ENCODE peak calls at places on chromosome 19, in five cellular contexts. A, H, K, C and G are unnamed samples. For H3K27me3, the result is how much of the 10 kb centered on the place peaks cover.

GRCh38 chr19:35248310-35249145 is at the start of gene LSR:
- DNase-seq in A (no peak), H (peak), K (peak), C (no peak), G (peak)

GRCh38 chr19:16470911-16471811 is 609 bp downstream of the EPS15L1 start:
- DNase-seq in A (no peak), H (peak), K (peak), C (peak), G (peak)

GRCh38 chr19:32751066-32751465 is 31.5 kb downstream of the TDRD12 start:
- DNase-seq in A (no peak), H (no peak), K (no peak), C (no peak), G (no peak)

GRCh38 chr19:55600336-55601028 is 394 bp downstream of the ZNF524 start:
- DNase-seq in A (no peak), H (peak), K (peak), C (peak), G (no peak)

GRCh38 chr19:33956941-33957340 is 160.3 kb downstream of the KCTD15 start:
- DNase-seq in A (no peak), H (no peak), K (no peak), C (no peak), G (no peak)

GRCh38 chr19:45075215-45076028 is 856 bp downstream of the ZNF296 start:
- DNase-seq in A (no peak), H (no peak), K (peak), C (peak), G (no peak)

GRCh38 chr19:38358071-38358470 is 16.3 kb upstream of the PSMD8 start:
- DNase-seq in A (no peak), H (no peak), K (no peak), C (no peak), G (no peak)

GRCh38 chr19:51697169-51697776 is 4.1 kb downstream of the SPACA6 start:
- DNase-seq in A (no peak), H (no peak), K (peak), C (no peak), G (no peak)

GRCh38 chr19:33444238-33444992 is 70.9 kb downstream of the CEBPG start:
- DNase-seq in A (no peak), H (no peak), K (peak), C (no peak), G (no peak)

GRCh38 chr19:15379083-15379995 is at the start of gene AKAP8:
- DNase-seq in A (peak), H (peak), K (peak), C (peak), G (peak)

GRCh38 chr19:41206926-41207750 is 11.9 kb upstream of the AXL start:
- DNase-seq in A (no peak), H (no peak), K (peak), C (peak), G (no peak)

GRCh38 chr19:41540041-41540695 is 35.8 kb upstream of the CEACAM21 start:
- DNase-seq in A (no peak), H (no peak), K (no peak), C (no peak), G (no peak)

GRCh38 chr19:44796701-44797115 is 12.2 kb upstream of the BCAM start:
- DNase-seq in A (no peak), H (no peak), K (peak), C (no peak), G (no peak)

GRCh38 chr19:51183629-51184028 is 41.3 kb upstream of the CD33 start:
- DNase-seq in A (no peak), H (no peak), K (no peak), C (no peak), G (no peak)

GRCh38 chr19:53467503-53468262 is at the start of gene ZNF813:
- DNase-seq in A (peak), H (peak), K (peak), C (peak), G (peak)

GRCh38 chr19:42140125-42140754 is 8.0 kb upstream of the POU2F2 start:
- DNase-seq in A (peak), H (no peak), K (peak), C (peak), G (no peak)

GRCh38 chr19:47035127-47035494 is 13.3 kb downstream of the TMEM160 start:
- DNase-seq in A (no peak), H (no peak), K (peak), C (peak), G (no peak)

GRCh38 chr19:12194827-12195500 is 32.1 kb downstream of the ZNF136 start:
- DNase-seq in A (peak), H (peak), K (no peak), C (peak), G (peak)

GRCh38 chr19:19261350-19262189 is 11.5 kb downstream of the TM6SF2 start:
- DNase-seq in A (no peak), H (no peak), K (peak), C (peak), G (no peak)

GRCh38 chr19:1923319-1923718 is 17.7 kb upstream of the CSNK1G2 start:
- DNase-seq in A (no peak), H (no peak), K (peak), C (no peak), G (no peak)

GRCh38 chr19:4597278-4597974 is 37.9 kb upstream of the SEMA6B start:
- DNase-seq in A (no peak), H (no peak), K (peak), C (no peak), G (no peak)

GRCh38 chr19:53101518-53101917 is 1.7 kb downstream of the ZNF160 start:
- DNase-seq in A (peak), H (no peak), K (peak), C (peak), G (no peak)

GRCh38 chr19:18279516-18280246 is 1.7 kb downstream of the JUND start:
- DNase-seq in A (peak), H (peak), K (peak), C (peak), G (peak)

GRCh38 chr19:927707-928401 is 2.0 kb downstream of the ARID3A start:
- DNase-seq in A (no peak), H (no peak), K (peak), C (no peak), G (no peak)

GRCh38 chr19:42233106-42233505 is 9.3 kb downstream of the GSK3A start:
- DNase-seq in A (no peak), H (no peak), K (peak), C (no peak), G (no peak)

GRCh38 chr19:35346193-35347052 is 1.3 kb upstream of the FFAR1 start:
- DNase-seq in A (no peak), H (peak), K (no peak), C (no peak), G (peak)

GRCh38 chr19:56350416-56351045 is 35.9 kb upstream of the ZSCAN5A start:
- DNase-seq in A (peak), H (peak), K (peak), C (peak), G (peak)

GRCh38 chr19:36051637-36052036 is 2.4 kb downstream of the THAP8 start:
- DNase-seq in A (no peak), H (no peak), K (no peak), C (no peak), G (no peak)

GRCh38 chr19:40610396-40611064 is 9.4 kb downstream of the LTBP4 start:
- DNase-seq in A (no peak), H (peak), K (peak), C (peak), G (peak)

GRCh38 chr19:17348700-17349099 is 11.3 kb downstream of the GTPBP3 start:
- DNase-seq in A (peak), H (no peak), K (peak), C (peak), G (no peak)

GRCh38 chr19:13460045-13460444 is 46.2 kb downstream of the CACNA1A start:
- DNase-seq in A (no peak), H (no peak), K (no peak), C (no peak), G (no peak)

GRCh38 chr19:18520848-18521691 is 800 bp downstream of the ELL start:
- DNase-seq in A (no peak), H (peak), K (peak), C (peak), G (no peak)

GRCh38 chr19:17796013-17796837 is 1.3 kb downstream of the B3GNT3 start:
- DNase-seq in A (no peak), H (no peak), K (peak), C (no peak), G (no peak)

GRCh38 chr19:46775642-46776258 is 12.6 kb downstream of the SLC1A5 start:
- DNase-seq in A (no peak), H (no peak), K (peak), C (no peak), G (no peak)

GRCh38 chr19:14821958-14822357 is 13.0 kb downstream of the OR7A5 start:
- DNase-seq in A (no peak), H (no peak), K (no peak), C (no peak), G (no peak)

GRCh38 chr19:16259385-16260159 is 61.9 kb downstream of the AP1M1 start:
- DNase-seq in A (no peak), H (no peak), K (peak), C (no peak), G (no peak)

GRCh38 chr19:41175825-41176734 is 16.9 kb upstream of the CYP2S1 start:
- DNase-seq in A (peak), H (peak), K (peak), C (peak), G (peak)

GRCh38 chr19:36046443-36047050 is 7.5 kb downstream of the THAP8 start:
- DNase-seq in A (no peak), H (no peak), K (no peak), C (peak), G (no peak)

GRCh38 chr19:41321600-41322270 is 11.8 kb downstream of the CCDC97 start:
- DNase-seq in A (peak), H (no peak), K (peak), C (peak), G (no peak)

DNA sequence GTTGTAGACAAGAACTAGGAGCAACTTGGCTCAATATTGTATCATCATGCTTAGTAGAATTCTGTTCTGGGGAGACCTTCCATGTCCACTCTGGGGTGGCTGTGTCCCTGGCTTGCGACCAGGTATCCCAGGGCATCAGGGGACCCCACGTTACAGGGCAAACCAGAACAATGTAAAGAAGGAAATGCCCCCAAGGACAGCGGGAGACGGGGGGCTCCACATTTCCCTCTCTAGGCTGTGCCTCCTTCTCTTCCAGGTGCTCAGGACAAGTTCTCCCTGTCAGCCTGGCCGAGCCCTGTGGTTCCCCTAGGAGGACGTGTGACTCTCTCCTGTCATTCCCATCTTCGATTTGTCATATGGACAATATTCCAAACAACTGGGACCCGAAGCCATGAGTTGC is 30.8 kb downstream of the LAIR2 start:
- DNase-seq in A (no peak), H (no peak), K (no peak), C (no peak), G (no peak)
- H3K27me3 ChIP-seq in A (under half), H (under half), K (under half), C (under half), G (under half)

GRCh38 chr19:58033741-58034475 is at the start of gene ZSCAN1:
- DNase-seq in A (peak), H (no peak), K (peak), C (peak), G (no peak)
- H3K27ac ChIP-seq in A (no peak), H (no peak), K (no peak), C (no peak), G (no peak)

GRCh38 chr19:30690525-30690924 is 318.3 kb downstream of the ZNF536 start:
- DNase-seq in A (no peak), H (no peak), K (no peak), C (no peak), G (no peak)

GRCh38 chr19:30686911-30687566 is 314.9 kb downstream of the ZNF536 start:
- DNase-seq in A (no peak), H (no peak), K (no peak), C (no peak), G (no peak)

GRCh38 chr19:30688696-30689095 is 316.5 kb downstream of the ZNF536 start:
- DNase-seq in A (no peak), H (no peak), K (no peak), C (no peak), G (no peak)

GRCh38 chr19:30690935-30691505 is 318.8 kb downstream of the ZNF536 start:
- DNase-seq in A (no peak), H (no peak), K (no peak), C (no peak), G (no peak)

GRCh38 chr19:30689474-30689873 is 317.3 kb downstream of the ZNF536 start:
- DNase-seq in A (no peak), H (no peak), K (no peak), C (no peak), G (no peak)
- H3K27me3 ChIP-seq in A (under half), H (under half), K (under half), C (half or more), G (half or more)

GRCh38 chr19:3251229-3251628 is 26.8 kb downstream of the CELF5 start:
- DNase-seq in A (no peak), H (no peak), K (no peak), C (no peak), G (no peak)
- H3K27ac ChIP-seq in A (no peak), H (no peak), K (no peak), C (no peak), G (no peak)

GRCh38 chr19:9720541-9720940 is 45.6 kb upstream of the ZNF562 start:
- DNase-seq in A (no peak), H (no peak), K (no peak), C (no peak), G (no peak)

GRCh38 chr19:9729162-9729561 is 39.4 kb downstream of the ZNF846 start:
- DNase-seq in A (no peak), H (no peak), K (no peak), C (no peak), G (no peak)

GRCh38 chr19:9721861-9722260 is 46.7 kb downstream of the ZNF846 start:
- DNase-seq in A (no peak), H (no peak), K (no peak), C (no peak), G (no peak)

GRCh38 chr19:9727644-9728043 is 40.9 kb downstream of the ZNF846 start:
- DNase-seq in A (no peak), H (no peak), K (no peak), C (no peak), G (no peak)

DNA sequence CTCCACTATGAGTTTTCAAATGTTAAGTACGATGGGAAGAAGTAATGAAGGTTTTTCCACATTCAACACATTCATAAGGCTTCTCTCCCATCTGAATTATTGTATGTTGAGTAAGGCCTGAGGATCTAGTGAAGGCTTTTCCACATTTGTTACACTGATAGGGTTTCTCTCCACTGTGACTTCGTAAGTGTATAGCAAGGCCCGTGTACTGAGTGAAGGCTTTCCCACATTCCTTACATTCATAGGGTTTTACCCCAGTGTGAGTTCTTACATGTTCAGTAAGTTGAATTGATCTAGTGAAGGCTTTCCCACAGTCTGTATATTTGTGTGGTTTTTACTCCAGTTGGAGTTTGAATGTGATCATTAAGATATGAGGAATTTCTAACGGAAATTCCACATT is 44.4 kb downstream of the ZNF846 start:
- DNase-seq in A (no peak), H (no peak), K (no peak), C (no peak), G (no peak)
- H3K27me3 ChIP-seq in A (under half), H (under half), K (under half), C (under half), G (under half)

DNA sequence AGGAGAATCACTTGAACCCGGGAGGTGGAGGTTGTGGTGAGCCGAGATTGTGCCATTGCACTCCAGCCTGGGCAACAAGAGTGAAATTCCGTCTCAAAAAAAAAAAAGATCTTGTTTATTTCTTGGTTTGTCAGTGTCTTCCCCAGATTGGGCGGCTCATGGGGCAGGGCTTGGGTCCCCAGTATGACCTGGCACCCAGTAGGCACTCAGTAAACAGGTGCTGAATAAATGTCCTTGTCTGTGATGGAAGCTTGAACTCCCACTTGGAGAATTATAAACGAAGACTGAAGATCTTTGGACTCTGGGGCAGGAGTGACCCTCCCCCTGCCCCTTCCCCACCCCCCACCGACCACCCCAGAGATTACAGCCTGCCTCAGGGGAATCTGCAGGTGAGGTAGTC is 9.9 kb upstream of the FUT5 start:
- DNase-seq in A (no peak), H (no peak), K (peak), C (no peak), G (no peak)
- H3K27ac ChIP-seq in A (no peak), H (no peak), K (no peak), C (no peak), G (no peak)

GRCh38 chr19:8251025-8251472 is 41.9 kb downstream of the CERS4 start:
- DNase-seq in A (no peak), H (no peak), K (peak), C (peak), G (no peak)
- H3K27me3 ChIP-seq in A (under half), H (under half), K (under half), C (under half), G (under half)

DNA sequence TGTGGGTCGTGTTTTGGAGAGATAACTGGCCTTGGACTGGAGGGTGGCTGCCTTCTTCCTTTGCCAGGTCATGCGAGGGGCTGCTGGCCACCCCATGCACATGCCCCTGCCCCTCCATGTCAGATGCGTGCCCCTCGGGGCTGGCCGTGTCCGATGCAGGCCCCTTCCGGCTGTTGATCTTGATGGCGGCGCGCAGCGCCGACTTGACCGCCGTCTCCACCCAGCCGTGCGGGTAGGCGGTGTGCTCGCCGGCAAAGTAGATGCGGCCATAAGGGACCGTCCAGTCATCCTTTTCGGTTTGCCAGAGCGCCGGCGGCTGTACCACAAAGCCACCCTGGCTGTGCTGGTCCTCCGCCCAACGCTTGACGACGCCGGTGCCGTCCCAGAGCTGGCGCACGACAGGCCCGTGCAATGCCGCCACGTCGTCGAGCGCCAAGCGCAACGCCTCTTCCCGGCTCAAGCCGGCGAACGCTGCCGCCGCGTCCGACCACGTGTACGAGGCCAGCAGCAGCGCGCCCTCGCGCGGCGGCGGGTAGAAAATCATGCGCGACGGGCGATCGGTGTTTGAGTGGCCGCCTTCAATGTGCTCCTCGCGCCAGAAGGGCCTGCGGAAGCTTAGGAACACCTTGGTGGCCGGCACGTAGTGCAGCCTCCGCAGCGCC is 6.9 kb downstream of the IL4I1 start:
- DNase-seq in A (peak), H (peak), K (peak), C (peak), G (peak)
- H3K27ac ChIP-seq in A (no peak), H (peak), K (no peak), C (no peak), G (peak)

GRCh38 chr19:48553676-48554384 is 1.9 kb downstream of the SULT2B1 start:
- DNase-seq in A (peak), H (no peak), K (peak), C (peak), G (no peak)
- H3K27me3 ChIP-seq in A (under half), H (under half), K (under half), C (under half), G (under half)